ENCODE peak calls at places on chromosome 13, in six cellular contexts. M is mesenchymal stem cell, H is IMR-90, N is H1, W is mesendoderm, L is neuronal stem cell. E is an unnamed sample.

GRCh38 chr13:48144413-48145035 is 49.6 kb upstream of the MED4 start:
- DNase-seq in L (no peak), N (no peak), M (no peak), W (no peak), H (peak), E (no peak)

GRCh38 chr13:39341238-39341637 is 261.8 kb downstream of the LHFPL6 start:
- DNase-seq in N (no peak), L (no peak), M (no peak), W (no peak), H (no peak), E (no peak)

GRCh38 chr13:106373989-106374572 is 161.4 kb downstream of the EFNB2 start:
- DNase-seq in M (peak), H (peak), N (no peak), W (no peak), L (no peak), E (no peak)

GRCh38 chr13:76939215-76939614 is 9.1 kb upstream of the ACOD1 start:
- DNase-seq in H (peak), L (no peak), N (no peak), W (no peak), M (peak), E (no peak)

GRCh38 chr13:59877933-59878332 is 285.8 kb downstream of the DIAPH3 start:
- DNase-seq in W (no peak), N (no peak), M (no peak), L (no peak), H (peak), E (no peak)

GRCh38 chr13:65468628-65469027 is 1761.5 kb downstream of the PCDH9 start:
- DNase-seq in L (no peak), M (peak), N (no peak), H (peak), W (no peak), E (no peak)

GRCh38 chr13:96994030-96994848 is at the start of gene OXGR1:
- DNase-seq in N (peak), M (no peak), H (no peak), W (peak), L (peak), E (peak)

GRCh38 chr13:29810898-29811297 is 39.5 kb downstream of the UBL3 start:
- DNase-seq in N (no peak), M (no peak), H (no peak), W (no peak), L (no peak), E (no peak)

GRCh38 chr13:34020388-34020787 is 202.4 kb downstream of the RFC3 start:
- DNase-seq in L (no peak), W (no peak), N (no peak), H (no peak), M (no peak), E (no peak)

GRCh38 chr13:25153736-25154135 is 18.4 kb downstream of the AMER2 start:
- DNase-seq in L (no peak), N (no peak), M (no peak), H (no peak), W (no peak), E (no peak)

GRCh38 chr13:24108615-24108965 is 51.9 kb upstream of the SPATA13 start:
- DNase-seq in N (no peak), M (no peak), L (no peak), W (no peak), H (no peak), E (no peak)

GRCh38 chr13:34357435-34358232 is 539.7 kb downstream of the RFC3 start:
- DNase-seq in N (no peak), W (peak), L (no peak), H (peak), M (peak), E (peak)

GRCh38 chr13:32468502-32469147 is 40.7 kb upstream of the N4BP2L1 start:
- DNase-seq in N (no peak), M (no peak), W (peak), H (no peak), L (no peak), E (no peak)

GRCh38 chr13:39350461-39350881 is 252.5 kb downstream of the LHFPL6 start:
- DNase-seq in N (no peak), H (no peak), W (no peak), M (no peak), L (no peak), E (no peak)

GRCh38 chr13:112855859-112856258 is 113.2 kb upstream of the MCF2L start:
- DNase-seq in H (no peak), L (no peak), N (no peak), M (no peak), W (no peak), E (no peak)

GRCh38 chr13:113802761-113803160 is 43.7 kb downstream of the TMEM255B start:
- DNase-seq in H (no peak), N (no peak), W (peak), M (no peak), L (no peak), E (no peak)

GRCh38 chr13:95564091-95564490 is 11.6 kb downstream of the CLDN10 start:
- DNase-seq in W (peak), M (no peak), H (no peak), N (no peak), L (no peak), E (no peak)

GRCh38 chr13:32585625-32586021 is 629 bp upstream of the PDS5B start:
- DNase-seq in W (peak), M (no peak), H (no peak), L (peak), N (no peak), E (peak)

GRCh38 chr13:41708648-41709175 is 251.4 kb downstream of the RGCC start:
- DNase-seq in W (no peak), H (no peak), N (no peak), L (no peak), M (no peak), E (no peak)

GRCh38 chr13:87570669-87571068 is 100.5 kb upstream of the SLITRK5 start:
- DNase-seq in H (no peak), L (no peak), W (peak), N (no peak), M (no peak), E (no peak)

GRCh38 chr13:113906566-113906965 is 42.7 kb upstream of the GAS6 start:
- DNase-seq in N (peak), M (no peak), L (no peak), H (no peak), W (no peak), E (no peak)

GRCh38 chr13:110714798-110715394 is 1.4 kb downstream of the ING1 start:
- DNase-seq in L (peak), W (peak), N (peak), M (no peak), H (peak), E (peak)

GRCh38 chr13:41827507-41828213 is 133.2 kb downstream of the VWA8 start:
- DNase-seq in N (no peak), W (no peak), L (no peak), M (peak), H (peak), E (no peak)

GRCh38 chr13:114124921-114125320 is 7.5 kb downstream of the RASA3 start:
- DNase-seq in H (peak), N (no peak), L (no peak), W (no peak), M (peak), E (no peak)

GRCh38 chr13:47252627-47253026 is 355.8 kb upstream of the HTR2A start:
- DNase-seq in L (no peak), N (no peak), M (no peak), W (no peak), H (peak), E (no peak)

GRCh38 chr13:46831588-46832194 is 34.7 kb upstream of the ESD start:
- DNase-seq in H (peak), L (peak), N (peak), W (peak), M (peak), E (no peak)

GRCh38 chr13:38804061-38804460 is 117.2 kb downstream of the FREM2 start:
- DNase-seq in N (no peak), L (no peak), H (no peak), W (no peak), M (no peak), E (no peak)

GRCh38 chr13:40031031-40031430 is 375.6 kb downstream of the COG6 start:
- DNase-seq in H (peak), N (no peak), W (peak), L (no peak), M (peak), E (no peak)

GRCh38 chr13:43880451-43880850 is 747 bp downstream of the LACC1 start:
- DNase-seq in N (no peak), H (no peak), L (no peak), M (peak), W (no peak), E (no peak)

GRCh38 chr13:31846984-31847752 is 107.8 kb downstream of the RXFP2 start:
- DNase-seq in M (peak), W (peak), L (no peak), N (no peak), H (no peak), E (no peak)

GRCh38 chr13:44989941-44990340 is 603 bp downstream of the GPALPP1 start:
- DNase-seq in M (no peak), W (peak), N (no peak), L (no peak), H (no peak), E (no peak)

GRCh38 chr13:41006296-41006695 is 12.8 kb downstream of the ELF1 start:
- DNase-seq in M (no peak), N (no peak), H (no peak), L (no peak), W (no peak), E (no peak)

GRCh38 chr13:77980592-77980991 is 62.0 kb upstream of the EDNRB start:
- DNase-seq in W (peak), N (no peak), M (peak), H (peak), L (no peak), E (no peak)

GRCh38 chr13:20610006-20610405 is 43.0 kb downstream of the IFT88 start:
- DNase-seq in W (no peak), M (no peak), L (no peak), N (no peak), H (peak), E (no peak)
- H2BK15ac ChIP-seq in W (no peak), M (no peak), L (no peak), N (no peak), H (peak), E (no peak)

DNA sequence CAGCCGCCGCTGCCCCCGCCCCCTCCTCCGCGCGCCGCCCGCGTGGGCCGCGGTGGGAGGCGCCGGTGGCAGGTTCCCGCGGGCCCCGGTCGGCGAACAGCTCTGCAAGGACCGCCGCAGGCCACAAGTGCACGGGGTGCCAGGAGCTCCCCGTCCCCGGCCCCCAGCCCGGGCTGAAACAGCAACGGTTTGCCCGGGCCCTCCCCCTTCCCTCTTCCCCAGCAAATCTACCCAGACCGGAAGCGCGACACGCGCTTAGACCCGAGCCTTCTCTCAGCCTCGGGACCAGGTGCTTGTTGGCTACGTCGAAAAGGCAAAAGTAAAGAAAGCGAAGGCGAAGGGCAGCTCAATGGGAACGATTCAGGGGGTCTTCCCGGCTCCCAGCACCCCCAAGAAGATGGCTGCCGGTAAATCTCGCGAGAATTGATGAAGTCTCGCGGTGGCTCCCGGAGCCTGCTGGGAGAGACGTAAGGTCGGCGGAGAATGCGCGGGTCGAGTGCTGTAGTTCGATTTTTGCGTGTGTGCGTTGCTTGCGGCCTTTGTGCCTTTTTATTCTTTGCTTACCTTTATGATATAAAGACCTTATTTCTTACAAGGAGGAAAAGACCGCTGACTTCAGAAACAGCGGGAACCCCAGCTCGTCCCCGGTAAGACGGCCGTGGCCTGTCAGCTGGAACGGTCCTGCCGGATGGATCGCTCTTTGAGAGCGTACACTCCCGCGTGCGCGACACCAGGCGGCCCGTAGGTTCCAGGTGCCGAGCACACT is at the start of gene RBM26:
- DNase-seq in L (peak), W (peak), M (peak), N (peak), H (peak), E (peak)
- H3K18ac ChIP-seq in L (peak), W (peak), M (peak), N (peak), H (peak), E (peak)

DNA sequence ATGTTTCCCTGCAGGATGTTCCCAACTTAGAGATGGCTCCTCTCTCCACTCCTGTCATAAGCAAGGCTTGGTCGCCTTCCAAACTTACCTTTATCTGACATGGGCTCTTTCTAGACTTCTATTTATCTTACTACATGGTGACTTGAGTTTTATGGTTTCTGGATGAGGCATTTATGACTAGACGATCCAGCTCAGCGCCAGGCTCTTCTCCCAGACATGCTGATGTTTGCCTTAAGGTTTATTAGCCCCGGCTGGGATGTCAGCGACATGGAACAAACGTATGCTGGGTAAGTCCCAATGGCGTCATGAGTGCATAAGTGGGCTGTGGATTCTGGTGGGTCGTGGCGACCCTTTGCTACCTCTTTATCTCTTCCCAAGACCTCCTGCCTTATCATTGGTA is 39.8 kb upstream of the SLC15A1 start:
- DNase-seq in H (no peak), L (no peak), N (peak), W (no peak), M (no peak), E (no peak)
- H2BK15ac ChIP-seq in H (no peak), L (no peak), N (no peak), W (no peak), M (no peak), E (no peak)

GRCh38 chr13:80737513-80737912 is 396.6 kb upstream of the SPRY2 start:
- DNase-seq in M (no peak), N (no peak), H (no peak), L (no peak), W (no peak), E (no peak)
- H3K18ac ChIP-seq in M (no peak), N (no peak), H (no peak), L (no peak), W (no peak), E (no peak)

DNA sequence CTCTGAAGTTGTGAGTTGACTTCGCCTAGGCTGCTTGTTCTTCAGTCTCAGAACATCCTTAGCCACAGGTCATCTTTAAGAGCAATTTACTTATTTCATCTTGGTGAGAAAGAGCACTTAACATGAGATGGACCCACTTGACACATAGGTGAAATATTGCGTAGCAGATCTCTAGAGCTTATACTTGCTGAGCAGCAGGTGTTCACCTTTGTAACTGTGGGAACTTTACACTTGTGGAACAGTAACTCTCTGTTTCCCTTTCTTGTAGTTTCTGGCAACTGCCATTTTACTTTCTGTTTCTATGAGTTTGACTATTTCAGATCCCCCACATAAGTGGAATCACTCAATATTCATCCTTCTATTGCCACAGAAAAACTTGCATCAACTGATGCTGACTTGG is 95.7 kb downstream of the SLC10A2 start:
- DNase-seq in M (no peak), H (no peak), L (no peak), W (no peak), N (no peak), E (no peak)
- H2BK15ac ChIP-seq in M (no peak), H (no peak), L (no peak), W (no peak), N (no peak), E (no peak)

E was measured in H9.